ENCODE peak calls at places on chromosomes 16 and 17, in six cellular contexts. One of them, this sample, is unnamed.
A peak's percentile ranks its signal among the peaks of the same experiment; 100 is the strongest.

GRCh38 chr17:37463039-37463438 is 26.7 kb upstream of the DUSP14 start:
- DNase-seq in mammary epithelial cell: no peak
- DNase-seq in mesenchymal stem cell: no peak
- DNase-seq in HCT116: no peak
- DNase-seq in DND-41: no peak
- DNase-seq in H1: no peak
- DNase-seq in this sample: no peak

GRCh38 chr17:1112875-1113274 is 66.9 kb downstream of the ABR start:
- DNase-seq in mammary epithelial cell: no peak
- DNase-seq in mesenchymal stem cell: peak; percentile 9
- DNase-seq in HCT116: no peak
- DNase-seq in DND-41: no peak
- DNase-seq in H1: peak; percentile 53
- DNase-seq in this sample: no peak

GRCh38 chr16:72626623-72627022 is 421.3 kb downstream of the ZFHX3 start:
- DNase-seq in mammary epithelial cell: no peak
- DNase-seq in mesenchymal stem cell: no peak
- DNase-seq in HCT116: no peak
- DNase-seq in DND-41: no peak
- DNase-seq in H1: no peak
- DNase-seq in this sample: no peak

GRCh38 chr16:87344931-87345631 is 27.9 kb upstream of the C16orf95 start:
- DNase-seq in mammary epithelial cell: no peak
- DNase-seq in mesenchymal stem cell: no peak
- DNase-seq in HCT116: no peak
- DNase-seq in DND-41: peak; percentile 82
- DNase-seq in H1: no peak
- DNase-seq in this sample: no peak

GRCh38 chr16:72878301-72879269 is 169.3 kb downstream of the ZFHX3 start:
- DNase-seq in mammary epithelial cell: no peak
- DNase-seq in mesenchymal stem cell: peak; percentile 93
- DNase-seq in HCT116: no peak
- DNase-seq in DND-41: no peak
- DNase-seq in H1: no peak
- DNase-seq in this sample: no peak

GRCh38 chr17:39209317-39210092 is 9.4 kb downstream of the RPL19 start:
- DNase-seq in mammary epithelial cell: no peak
- DNase-seq in mesenchymal stem cell: peak; percentile 78
- DNase-seq in HCT116: no peak
- DNase-seq in DND-41: peak; percentile 49
- DNase-seq in H1: peak; percentile 76
- DNase-seq in this sample: no peak

GRCh38 chr16:46730801-46731690 is 17.1 kb downstream of the MYLK3 start:
- DNase-seq in mammary epithelial cell: no peak
- DNase-seq in mesenchymal stem cell: no peak
- DNase-seq in HCT116: no peak
- DNase-seq in DND-41: no peak
- DNase-seq in H1: no peak
- DNase-seq in this sample: no peak

GRCh38 chr17:57107498-57108101 is 22.6 kb downstream of the AKAP1 start:
- DNase-seq in mammary epithelial cell: peak; percentile 95
- DNase-seq in mesenchymal stem cell: peak; percentile 43
- DNase-seq in HCT116: peak; percentile 94
- DNase-seq in DND-41: no peak
- DNase-seq in H1: no peak
- DNase-seq in this sample: peak; percentile 92

GRCh38 chr16:11734025-11734652 is 8.5 kb downstream of the TXNDC11 start:
- DNase-seq in mammary epithelial cell: no peak
- DNase-seq in mesenchymal stem cell: no peak
- DNase-seq in HCT116: no peak
- DNase-seq in DND-41: no peak
- DNase-seq in H1: no peak
- DNase-seq in this sample: no peak

GRCh38 chr17:1275962-1276736 is 3.3 kb upstream of the TRARG1 start:
- DNase-seq in mammary epithelial cell: no peak
- DNase-seq in mesenchymal stem cell: peak; percentile 60
- DNase-seq in HCT116: peak; percentile 29
- DNase-seq in DND-41: peak; percentile 72
- DNase-seq in H1: peak; percentile 93
- DNase-seq in this sample: no peak

GRCh38 chr16:11361043-11361442 is 15.8 kb downstream of the RMI2 start:
- DNase-seq in mammary epithelial cell: no peak
- DNase-seq in mesenchymal stem cell: no peak
- DNase-seq in HCT116: no peak
- DNase-seq in DND-41: no peak
- DNase-seq in H1: no peak
- DNase-seq in this sample: no peak

GRCh38 chr16:16157166-16157565 is 66.1 kb downstream of the ABCC6 start:
- DNase-seq in mammary epithelial cell: no peak
- DNase-seq in mesenchymal stem cell: no peak
- DNase-seq in HCT116: no peak
- DNase-seq in DND-41: no peak
- DNase-seq in H1: no peak
- DNase-seq in this sample: no peak

GRCh38 chr17:36936455-36936934 is 780 bp upstream of the LHX1 start:
- DNase-seq in mammary epithelial cell: no peak
- DNase-seq in mesenchymal stem cell: no peak
- DNase-seq in HCT116: no peak
- DNase-seq in DND-41: no peak
- DNase-seq in H1: peak; percentile 95
- DNase-seq in this sample: peak; percentile 45

GRCh38 chr16:82181456-82182185 is 11.6 kb upstream of the MPHOSPH6 start:
- DNase-seq in mammary epithelial cell: no peak
- DNase-seq in mesenchymal stem cell: no peak
- DNase-seq in HCT116: no peak
- DNase-seq in DND-41: no peak
- DNase-seq in H1: no peak
- DNase-seq in this sample: no peak

DNA sequence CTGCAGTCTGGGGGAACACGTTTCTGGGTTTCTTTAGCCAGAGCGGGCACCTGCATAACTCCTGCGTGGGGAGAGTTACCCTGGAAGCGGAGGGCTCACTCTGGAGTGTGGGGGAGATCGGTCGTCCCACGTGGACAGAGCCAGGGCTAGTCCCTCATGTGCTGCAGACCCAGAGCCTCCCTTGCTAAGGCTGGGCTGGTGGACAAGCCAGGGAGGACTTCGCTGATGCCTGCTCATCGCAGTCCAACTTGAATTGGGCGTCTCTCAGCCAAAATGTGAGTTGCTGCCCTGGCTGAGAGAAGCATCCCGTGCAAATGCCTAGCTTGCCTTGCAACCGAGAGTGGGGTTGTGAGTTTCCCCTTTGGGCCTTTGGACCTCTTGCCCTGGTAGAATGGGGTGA is 986 bp downstream of the CRISPLD2 start:
- DNase-seq in mammary epithelial cell: no peak
- DNase-seq in mesenchymal stem cell: no peak
- DNase-seq in HCT116: no peak
- DNase-seq in DND-41: no peak
- DNase-seq in H1: no peak
- DNase-seq in this sample: no peak
- H3K27ac ChIP-seq in mammary epithelial cell: no peak overlapping the region
- H3K27ac ChIP-seq in mesenchymal stem cell: no peak overlapping the region
- H3K27ac ChIP-seq in HCT116: no peak overlapping the region
- H3K27ac ChIP-seq in DND-41: no peak overlapping the region
- H3K27ac ChIP-seq in H1: no peak overlapping the region
- H3K27ac ChIP-seq in this sample: no peak overlapping the region

GRCh38 chr17:60134396-60135159 is 15.2 kb upstream of the CA4 start:
- DNase-seq in mammary epithelial cell: no peak
- DNase-seq in mesenchymal stem cell: peak; percentile 57
- DNase-seq in HCT116: no peak
- DNase-seq in DND-41: no peak
- DNase-seq in H1: peak; percentile 17
- DNase-seq in this sample: no peak
- H2AFZ ChIP-seq in mammary epithelial cell: peak overlapping the region; percentile 93
- H2AFZ ChIP-seq in mesenchymal stem cell: peak overlapping the region; percentile 97
- H2AFZ ChIP-seq in HCT116: no peak overlapping the region
- H2AFZ ChIP-seq in DND-41: no peak overlapping the region
- H2AFZ ChIP-seq in H1: peak overlapping the region; percentile 47
- H2AFZ ChIP-seq in this sample: peak overlapping the region; percentile 99

GRCh38 chr17:74466111-74466784 is at the start of gene CD300A:
- DNase-seq in mammary epithelial cell: no peak
- DNase-seq in mesenchymal stem cell: no peak
- DNase-seq in HCT116: no peak
- DNase-seq in DND-41: peak; percentile 37
- DNase-seq in H1: peak; percentile 68
- DNase-seq in this sample: no peak
- H3K27ac ChIP-seq in mammary epithelial cell: no peak within 1 kb of the TSS
- H3K27ac ChIP-seq in mesenchymal stem cell: no peak within 1 kb of the TSS
- H3K27ac ChIP-seq in HCT116: no peak within 1 kb of the TSS
- H3K27ac ChIP-seq in DND-41: peak within 1 kb of the TSS; percentile 64
- H3K27ac ChIP-seq in H1: no peak within 1 kb of the TSS
- H3K27ac ChIP-seq in this sample: no peak within 1 kb of the TSS

DNA sequence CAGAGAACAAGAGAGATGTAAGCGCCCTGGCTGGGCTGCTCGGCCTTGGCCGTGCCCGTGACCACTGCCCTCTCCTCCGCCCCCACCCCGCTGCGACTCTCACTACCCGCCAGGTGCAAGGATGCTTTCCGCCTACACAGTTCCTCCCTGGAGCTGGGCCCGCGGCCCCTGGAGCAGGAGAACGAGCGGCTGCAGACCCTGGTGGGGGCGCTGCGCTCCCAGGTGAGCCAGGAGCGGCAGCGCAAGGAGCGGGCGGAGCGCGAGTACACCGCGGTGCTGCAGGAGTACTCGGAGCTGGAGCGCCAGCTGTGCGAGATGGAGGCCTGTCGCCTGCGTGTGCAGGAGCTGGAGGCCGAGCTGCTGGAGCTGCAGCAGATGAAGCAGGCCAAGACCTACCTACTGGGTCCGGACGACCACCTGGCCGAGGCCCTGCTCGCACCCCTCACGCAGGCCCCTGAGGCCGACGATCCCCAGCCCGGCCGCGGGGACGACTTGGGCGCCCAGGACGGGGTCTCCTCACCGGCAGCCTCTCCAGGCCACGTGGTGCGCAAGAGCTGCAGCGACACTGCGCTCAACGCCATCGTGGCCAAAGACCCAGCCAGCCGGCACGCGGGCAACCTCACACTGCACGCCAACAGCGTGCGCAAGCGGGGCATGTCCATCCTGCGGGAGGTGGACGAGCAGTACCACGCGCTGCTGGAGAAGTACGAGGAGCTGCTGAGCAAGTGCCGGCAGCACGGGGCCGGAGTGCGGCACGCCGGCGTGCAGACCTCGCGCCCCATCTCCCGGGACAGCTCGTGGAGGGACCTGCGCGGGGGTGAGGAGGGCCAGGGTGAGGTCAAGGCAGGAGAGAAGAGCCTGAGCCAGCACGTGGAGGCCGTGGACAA is 9.2 kb upstream of the MRPL58 start:
- DNase-seq in mammary epithelial cell: no peak
- DNase-seq in mesenchymal stem cell: no peak
- DNase-seq in HCT116: no peak
- DNase-seq in DND-41: no peak
- DNase-seq in H1: peak; percentile 52
- DNase-seq in this sample: no peak
- H2AFZ ChIP-seq in mammary epithelial cell: no peak overlapping the region
- H2AFZ ChIP-seq in mesenchymal stem cell: no peak overlapping the region
- H2AFZ ChIP-seq in HCT116: no peak overlapping the region
- H2AFZ ChIP-seq in DND-41: no peak overlapping the region
- H2AFZ ChIP-seq in H1: no peak overlapping the region
- H2AFZ ChIP-seq in this sample: no peak overlapping the region

DNA sequence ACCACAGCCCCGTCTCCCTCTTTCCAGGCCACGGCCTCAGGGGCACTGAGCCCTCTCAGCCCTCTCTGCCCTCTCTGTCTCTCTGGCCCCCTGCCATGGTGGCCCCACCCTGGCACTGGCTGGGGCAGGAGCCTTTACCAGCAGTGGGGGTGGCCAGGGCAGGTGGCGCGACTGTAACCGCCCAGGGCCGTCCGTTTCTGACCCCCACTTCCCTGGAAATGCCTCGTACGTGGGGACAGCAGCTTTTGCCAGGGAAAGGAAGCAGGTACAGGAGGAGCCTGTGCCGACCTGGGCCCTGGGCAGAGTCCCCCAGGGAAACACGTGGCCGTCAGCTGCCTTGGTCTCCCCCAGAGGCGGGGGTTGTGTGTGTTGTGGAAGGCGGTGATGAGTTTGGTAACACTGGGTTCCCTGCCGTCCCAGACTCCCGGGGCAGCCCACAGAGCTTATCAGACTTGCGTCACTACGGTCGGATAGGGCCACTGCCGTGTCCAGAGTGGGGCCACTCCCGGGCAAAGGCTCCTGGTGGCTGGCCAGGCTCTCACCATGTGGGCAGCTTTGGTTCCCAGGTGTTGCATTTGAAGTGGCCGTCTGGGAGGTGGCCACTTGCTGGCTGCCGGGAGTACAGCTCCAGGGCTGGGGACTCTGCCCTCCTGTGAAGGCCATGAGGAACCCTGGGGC is 249.3 kb upstream of the CIBAR2 start:
- DNase-seq in mammary epithelial cell: no peak
- DNase-seq in mesenchymal stem cell: no peak
- DNase-seq in HCT116: no peak
- DNase-seq in DND-41: no peak
- DNase-seq in H1: no peak
- DNase-seq in this sample: no peak
- H3K27ac ChIP-seq in mammary epithelial cell: no peak overlapping the region
- H3K27ac ChIP-seq in mesenchymal stem cell: no peak overlapping the region
- H3K27ac ChIP-seq in HCT116: no peak overlapping the region
- H3K27ac ChIP-seq in DND-41: no peak overlapping the region
- H3K27ac ChIP-seq in H1: no peak overlapping the region
- H3K27ac ChIP-seq in this sample: no peak overlapping the region

DNA sequence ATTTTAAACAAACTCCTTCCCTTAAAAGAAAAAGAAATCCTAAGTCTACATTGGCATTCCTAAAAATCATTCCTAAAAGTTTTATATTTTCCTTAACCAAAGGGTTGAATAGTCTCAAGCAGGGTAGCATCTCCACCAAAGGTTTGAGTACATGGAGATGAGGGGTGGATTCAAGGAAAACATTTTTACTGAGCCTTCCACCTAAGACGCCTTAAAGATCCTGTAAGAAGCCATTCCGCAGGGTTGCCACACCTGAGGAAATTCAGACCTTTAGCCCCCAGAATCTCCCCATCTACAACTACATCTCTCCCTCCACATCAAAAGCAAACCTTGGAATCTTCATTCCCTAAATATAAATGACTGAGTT is 7.7 kb upstream of the AKTIP start:
- DNase-seq in mammary epithelial cell: no peak
- DNase-seq in mesenchymal stem cell: no peak
- DNase-seq in HCT116: no peak
- DNase-seq in DND-41: no peak
- DNase-seq in H1: no peak
- DNase-seq in this sample: no peak
- H2AFZ ChIP-seq in mammary epithelial cell: peak overlapping the region; percentile 73
- H2AFZ ChIP-seq in mesenchymal stem cell: no peak overlapping the region
- H2AFZ ChIP-seq in HCT116: peak overlapping the region; percentile 81
- H2AFZ ChIP-seq in DND-41: no peak overlapping the region
- H2AFZ ChIP-seq in H1: peak overlapping the region; percentile 40
- H2AFZ ChIP-seq in this sample: no peak overlapping the region

GRCh38 chr16:8622315-8622656 is 788 bp downstream of the METTL22 start:
- DNase-seq in mammary epithelial cell: no peak
- DNase-seq in mesenchymal stem cell: no peak
- DNase-seq in HCT116: no peak
- DNase-seq in DND-41: peak; percentile 23
- DNase-seq in H1: no peak
- DNase-seq in this sample: no peak
- H3K27ac ChIP-seq in mammary epithelial cell: peak overlapping the region; percentile 83
- H3K27ac ChIP-seq in mesenchymal stem cell: no peak overlapping the region
- H3K27ac ChIP-seq in HCT116: peak overlapping the region; percentile 65
- H3K27ac ChIP-seq in DND-41: peak overlapping the region; percentile 76
- H3K27ac ChIP-seq in H1: peak overlapping the region; percentile 94
- H3K27ac ChIP-seq in this sample: no peak overlapping the region